ENCODE peak calls at places on chromosome 5, in five cellular contexts. H is GM12878, D is HepG2, E is K562, S is H1. C is an unnamed sample.

GRCh38 chr5:13976867-13977479 is 32.5 kb upstream of the DNAH5 start:
- DNase-seq in H (no peak), D (peak; percentile 15), E (no peak), S (no peak), C (no peak)

GRCh38 chr5:127665641-127666040 is 16.8 kb downstream of the CTXN3 start:
- DNase-seq in H (no peak), D (no peak), E (no peak), S (no peak), C (no peak)

GRCh38 chr5:57175586-57175985 is 1.7 kb downstream of the GPBP1 start:
- DNase-seq in H (no peak), D (no peak), E (no peak), S (no peak), C (no peak)

GRCh38 chr5:131684051-131684450 is 49.0 kb upstream of the RAPGEF6 start:
- DNase-seq in H (no peak), D (no peak), E (no peak), S (no peak), C (no peak)

GRCh38 chr5:68661237-68661636 is 432.6 kb upstream of the SLC30A5 start:
- DNase-seq in H (no peak), D (peak; percentile 3), E (peak; percentile 17), S (peak; percentile 59), C (peak; percentile 2)

GRCh38 chr5:95153581-95153980 is 131.3 kb downstream of the MCTP1 start:
- DNase-seq in H (no peak), D (no peak), E (no peak), S (no peak), C (no peak)

GRCh38 chr5:104998169-104998568 is 1435.6 kb upstream of the NUDT12 start:
- DNase-seq in H (no peak), D (no peak), E (no peak), S (no peak), C (no peak)

GRCh38 chr5:124737651-124738050 is 8.8 kb downstream of the ZNF608 start:
- DNase-seq in H (no peak), D (no peak), E (no peak), S (no peak), C (no peak)

GRCh38 chr5:76050131-76050530 is 33.1 kb upstream of the SV2C start:
- DNase-seq in H (no peak), D (no peak), E (no peak), S (no peak), C (no peak)

GRCh38 chr5:52799358-52799982 is 11.8 kb downstream of the ITGA1 start:
- DNase-seq in H (no peak), D (peak; percentile 72), E (peak; percentile 27), S (no peak), C (no peak)

GRCh38 chr5:42605490-42605889 is 151.1 kb upstream of the CCDC152 start:
- DNase-seq in H (no peak), D (peak; percentile 14), E (no peak), S (no peak), C (no peak)

GRCh38 chr5:96747718-96748117 is 60.0 kb downstream of the ERAP1 start:
- DNase-seq in H (no peak), D (no peak), E (no peak), S (no peak), C (no peak)

GRCh38 chr5:308672-309271 is 12.7 kb upstream of the AHRR start:
- DNase-seq in H (no peak), D (no peak), E (peak; percentile 34), S (no peak), C (no peak)

GRCh38 chr5:120199559-120199958 is 264.5 kb upstream of the PRR16 start:
- DNase-seq in H (no peak), D (no peak), E (no peak), S (no peak), C (no peak)

GRCh38 chr5:82257247-82257646 is 20.9 kb downstream of the RPS23 start:
- DNase-seq in H (no peak), D (no peak), E (no peak), S (no peak), C (no peak)

GRCh38 chr5:133605323-133605722 is 7.0 kb downstream of the FSTL4 start:
- DNase-seq in H (no peak), D (no peak), E (no peak), S (no peak), C (no peak)

GRCh38 chr5:125657936-125658335 is 765.3 kb upstream of the GRAMD2B start:
- DNase-seq in H (no peak), D (no peak), E (no peak), S (no peak), C (no peak)

GRCh38 chr5:94375801-94376200 is 242.6 kb downstream of the KIAA0825 start:
- DNase-seq in H (no peak), D (no peak), E (no peak), S (no peak), C (no peak)

GRCh38 chr5:176653986-176654385 is 6.7 kb downstream of the TSPAN17 start:
- DNase-seq in H (no peak), D (no peak), E (no peak), S (no peak), C (no peak)

GRCh38 chr5:116763987-116764866 is 189.6 kb upstream of the SEMA6A start:
- DNase-seq in H (peak; percentile 98), D (no peak), E (no peak), S (no peak), C (no peak)

GRCh38 chr5:99771296-99771695 is 763.9 kb upstream of the FAM174A start:
- DNase-seq in H (no peak), D (no peak), E (no peak), S (no peak), C (no peak)

GRCh38 chr5:176529116-176529823 is 7.9 kb downstream of the RNF44 start:
- DNase-seq in H (no peak), D (no peak), E (no peak), S (no peak), C (no peak)

GRCh38 chr5:96439477-96440184 is 6.6 kb upstream of the PCSK1 start:
- DNase-seq in H (peak; percentile 56), D (no peak), E (no peak), S (no peak), C (no peak)

GRCh38 chr5:73204302-73204701 is 31.3 kb downstream of the TMEM174 start:
- DNase-seq in H (no peak), D (no peak), E (no peak), S (no peak), C (no peak)

GRCh38 chr5:73204733-73205132 is 31.7 kb downstream of the TMEM174 start:
- DNase-seq in H (no peak), D (no peak), E (no peak), S (peak; percentile 32), C (no peak)

GRCh38 chr5:73199671-73200070 is 26.7 kb downstream of the TMEM174 start:
- DNase-seq in H (no peak), D (no peak), E (no peak), S (peak; percentile 33), C (no peak)

GRCh38 chr5:73198833-73199592 is 26.0 kb downstream of the TMEM174 start:
- DNase-seq in H (no peak), D (no peak), E (no peak), S (peak; percentile 27), C (no peak)

DNA sequence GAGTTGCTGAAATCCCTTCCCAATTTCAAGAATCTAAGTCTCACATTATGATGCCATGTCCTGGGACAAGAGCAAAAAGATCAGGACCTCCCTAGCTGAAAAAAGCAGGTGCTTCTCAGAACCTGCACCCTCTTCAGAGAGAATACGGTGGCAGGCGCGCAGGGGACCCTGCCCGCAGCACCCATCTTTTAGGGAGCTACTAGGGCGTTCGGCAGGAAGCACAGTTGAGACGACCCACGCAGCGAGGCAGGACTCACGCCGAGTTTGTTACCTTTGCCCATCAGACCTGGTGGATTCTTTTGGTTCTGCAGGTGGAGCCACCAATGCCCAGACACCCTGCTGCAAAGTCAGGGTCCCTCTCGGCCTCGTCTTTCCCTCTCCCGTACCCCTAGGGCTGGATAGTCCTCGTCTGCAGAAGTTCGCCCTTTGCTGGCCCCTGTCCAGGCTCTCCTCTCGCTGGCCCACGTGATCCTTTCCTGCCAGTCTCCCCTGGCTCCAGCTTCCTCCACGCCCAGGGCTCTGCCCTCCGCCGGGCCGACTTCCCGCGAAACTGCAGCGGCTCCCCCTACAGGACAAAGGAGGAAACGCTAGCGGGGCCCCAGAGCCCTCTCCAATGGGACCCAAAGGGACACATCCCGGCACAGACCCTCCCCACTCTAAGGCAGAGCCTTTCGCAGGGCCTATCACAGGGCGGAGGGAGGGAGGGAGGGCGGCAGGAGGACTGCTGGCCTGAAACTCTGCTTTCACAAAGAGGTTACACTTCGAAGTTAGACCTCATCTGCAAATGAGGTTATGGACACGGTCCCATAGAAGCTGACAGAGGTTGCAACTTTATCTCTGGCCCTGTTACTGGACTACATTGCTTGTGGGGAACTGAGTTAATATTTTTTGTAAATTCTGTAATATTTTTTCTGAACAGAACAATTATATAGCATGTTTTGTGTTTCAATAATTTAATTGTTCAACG is 28.8 kb downstream of the TMEM174 start:
- DNase-seq in H (no peak), D (peak; percentile 63), E (peak; percentile 84), S (peak; percentile 99), C (peak; percentile 46)
- TF ChIP-seq POLR2AphosphoS5 in H (no peak), D (no peak), E (no peak), S (no peak), C (no peak)

DNA sequence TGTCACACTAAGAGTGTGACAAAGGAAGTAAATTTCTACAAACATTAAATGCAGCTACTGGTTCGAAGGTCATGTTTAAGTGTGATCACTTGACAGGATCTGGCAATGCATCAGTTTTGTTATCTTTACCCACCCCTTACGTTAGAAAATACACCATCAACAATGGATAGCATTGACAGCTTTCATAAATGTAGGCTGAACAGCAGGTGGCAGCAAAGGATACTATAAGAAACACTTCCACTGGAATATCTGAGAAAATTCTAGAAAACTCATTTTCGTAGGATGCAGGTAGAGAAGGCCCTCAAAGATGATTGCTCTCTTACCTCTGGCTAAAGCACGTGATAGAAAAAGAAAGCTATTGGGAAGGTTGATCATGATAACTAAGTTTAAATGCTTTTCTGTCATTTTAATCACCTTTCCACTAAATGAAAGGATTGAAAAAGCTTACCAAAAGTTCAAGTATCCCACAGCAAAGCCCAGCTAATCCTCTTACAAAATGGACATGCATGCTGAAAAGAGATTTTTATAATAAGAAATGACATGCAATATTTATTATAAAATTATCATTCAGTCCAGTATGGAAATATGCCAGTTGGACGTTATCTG is 292.5 kb downstream of the PARP8 start:
- DNase-seq in H (no peak), D (peak; percentile 53), E (peak; percentile 22), S (no peak), C (no peak)
- TF ChIP-seq TAF1 in H (no peak), D (no peak), E (no peak), S (no peak), C (no peak)

GRCh38 chr5:78509884-78510769 is 138.4 kb downstream of the LHFPL2 start:
- DNase-seq in H (no peak), D (no peak), E (peak; percentile 82), S (peak; percentile 82), C (peak; percentile 66)
- TF ChIP-seq POLR2AphosphoS5 in H (no peak), D (no peak), E (no peak), S (no peak), C (no peak)

GRCh38 chr5:92641031-92641962 is 939.7 kb downstream of the NR2F1-AS1 start:
- DNase-seq in H (no peak), D (peak; percentile 79), E (no peak), S (no peak), C (no peak)

DNA sequence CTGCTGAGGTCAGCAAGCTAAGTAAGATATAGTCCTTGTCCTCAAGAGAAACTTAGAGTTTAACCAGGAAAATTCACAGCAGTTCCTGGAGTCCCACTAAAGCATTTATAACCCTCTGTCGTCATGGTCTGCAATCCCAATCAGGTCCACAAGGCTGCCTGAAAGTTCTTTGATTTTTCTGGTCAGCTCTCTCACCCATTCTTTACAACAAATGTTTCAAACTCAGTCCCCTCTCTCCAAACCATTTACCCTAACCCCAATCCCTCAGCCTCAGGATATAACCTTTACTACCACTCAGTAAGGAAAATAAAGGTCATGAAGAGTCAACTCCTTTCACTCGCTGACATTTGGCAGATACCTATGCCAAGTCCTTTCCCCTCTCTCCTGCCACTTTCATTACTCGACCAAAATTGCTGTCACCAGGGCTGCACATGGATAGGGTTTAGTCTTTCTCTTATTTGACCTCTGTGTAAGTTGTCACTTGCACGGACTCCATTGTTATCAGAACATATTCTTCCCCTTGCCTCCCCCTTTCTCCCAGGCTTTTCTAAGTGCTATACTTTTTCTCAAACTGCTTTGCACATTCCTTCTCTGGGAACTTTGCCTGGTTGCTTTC is 936.6 kb downstream of the NR2F1-AS1 start:
- DNase-seq in H (no peak), D (no peak), E (no peak), S (no peak), C (no peak)
- TF ChIP-seq TAF1 in H (no peak), D (no peak), E (no peak), S (no peak), C (no peak)

C was measured in GM12891.